ENCODE peak calls at places on chromosomes 6 and 20, in six cellular contexts. C is NCI-H1105 treated with DMSO at 0.1 percent for 48 hours, L is neural crest cell, J is RPMI7951, O is T-cell, K is OCI-M1. X is an unnamed sample.

GRCh38 chr6:168709034-168709433 is 268.1 kb downstream of the SMOC2 start:
- DNase-seq in K (no peak), O (no peak), J (no peak), C (no peak), L (no peak), X (no peak)

GRCh38 chr6:153898360-153899059 is 140.5 kb upstream of the OPRM1 start:
- DNase-seq in C (no peak), L (no peak), O (no peak), K (no peak), J (no peak), X (no peak)

GRCh38 chr20:59047938-59048680 is 5.5 kb upstream of the PRELID3B start:
- DNase-seq in K (peak; percentile 40), O (no peak), L (no peak), J (peak; percentile 51), C (no peak), X (peak; percentile 38)

GRCh38 chr6:17385660-17386059 is 7.7 kb upstream of the CAP2 start:
- DNase-seq in K (no peak), C (no peak), J (peak; percentile 43), L (no peak), O (no peak), X (no peak)

GRCh38 chr20:25397827-25398226 is 7.2 kb upstream of the ABHD12 start:
- DNase-seq in O (no peak), L (no peak), K (no peak), C (no peak), J (no peak), X (no peak)

GRCh38 chr6:286681-287499 is 5.4 kb upstream of the DUSP22 start:
- DNase-seq in O (no peak), C (no peak), K (no peak), J (no peak), L (no peak), X (no peak)

GRCh38 chr6:157075549-157076426 is 247.5 kb downstream of the TMEM242 start:
- DNase-seq in L (no peak), K (no peak), C (no peak), J (peak; percentile 54), O (no peak), X (peak; percentile 29)

GRCh38 chr20:53827292-53827995 is 233.8 kb upstream of the ZNF217 start:
- DNase-seq in L (no peak), O (no peak), J (no peak), C (no peak), K (no peak), X (no peak)

GRCh38 chr6:30071081-30071818 is 4.3 kb downstream of the PPP1R11 start:
- DNase-seq in O (no peak), K (no peak), L (no peak), C (no peak), J (no peak), X (peak; percentile 19)

GRCh38 chr6:143742070-143742954 is 64.5 kb downstream of the PHACTR2 start:
- DNase-seq in C (no peak), L (no peak), K (no peak), O (no peak), J (no peak), X (no peak)

GRCh38 chr20:42093542-42094440 is 475.6 kb upstream of the CHD6 start:
- DNase-seq in K (no peak), O (no peak), J (no peak), C (peak; percentile 98), L (no peak), X (no peak)

GRCh38 chr6:27605401-27606342 is 132.8 kb upstream of the ZNF184 start:
- DNase-seq in C (no peak), L (peak; percentile 62), J (peak; percentile 87), K (peak; percentile 95), O (no peak), X (peak; percentile 79)

GRCh38 chr6:6039946-6040509 is 33.3 kb upstream of the NRN1 start:
- DNase-seq in L (no peak), K (no peak), J (no peak), C (no peak), O (no peak), X (no peak)

GRCh38 chr6:93124226-93124625 is 295.1 kb downstream of the EPHA7 start:
- DNase-seq in L (no peak), O (no peak), J (no peak), K (no peak), C (no peak), X (no peak)

GRCh38 chr6:140559458-140559857 is 1185.0 kb upstream of the CITED2 start:
- DNase-seq in J (no peak), C (no peak), O (no peak), L (no peak), K (no peak), X (no peak)

GRCh38 chr20:17680836-17681740 is 954 bp downstream of the RRBP1 start:
- DNase-seq in J (peak; percentile 79), K (peak; percentile 80), C (peak; percentile 39), L (peak; percentile 82), O (peak; percentile 67), X (peak; percentile 75)

GRCh38 chr6:113011389-113011788 is 664.3 kb downstream of the RFPL4B start:
- DNase-seq in K (no peak), C (no peak), L (no peak), O (no peak), J (peak; percentile 10), X (no peak)

GRCh38 chr20:23326774-23327173 is 23.8 kb upstream of the NXT1 start:
- DNase-seq in C (no peak), L (no peak), J (no peak), K (no peak), O (no peak), X (no peak)

GRCh38 chr6:33620158-33620583 is 951 bp upstream of the ITPR3 start:
- DNase-seq in K (peak; percentile 31), O (no peak), C (peak; percentile 51), J (peak; percentile 61), L (no peak), X (peak; percentile 34)

GRCh38 chr20:25540273-25540672 is 45.1 kb downstream of the NINL start:
- DNase-seq in K (peak; percentile 41), C (no peak), O (no peak), L (no peak), J (no peak), X (peak; percentile 20)

GRCh38 chr6:131574133-131574532 is 1.1 kb downstream of the ARG1 start:
- DNase-seq in C (no peak), K (no peak), O (no peak), J (no peak), L (no peak), X (no peak)

GRCh38 chr20:21509597-21510331 is 4.1 kb downstream of the NKX2-2 start:
- DNase-seq in L (no peak), K (no peak), J (no peak), O (no peak), C (no peak), X (peak; percentile 42)